ENCODE peak calls at places on chromosomes 2 and 18, in four cellular contexts. J, P, L and U are unnamed samples.

GRCh38 chr2:176284451-176285049 is 15.3 kb downstream of the MTX2 start:
- DNase-seq in J (no peak), P (no peak), L (no peak), U (no peak)

GRCh38 chr2:225937625-225938024 is 538.1 kb downstream of the NYAP2 start:
- DNase-seq in J (no peak), P (no peak), L (no peak), U (no peak)

GRCh38 chr2:66667288-66667780 is 232.4 kb downstream of the MEIS1 start:
- DNase-seq in J (no peak), P (no peak), L (no peak), U (no peak)

GRCh38 chr2:240898108-240898730 is 2.3 kb upstream of the MAB21L4 start:
- DNase-seq in J (no peak), P (no peak), L (no peak), U (no peak)

GRCh38 chr2:156190532-156190931 is 142.0 kb downstream of the NR4A2 start:
- DNase-seq in J (no peak), P (no peak), L (no peak), U (no peak)

GRCh38 chr2:47803770-47804169 is 20.8 kb downstream of the MSH6 start:
- DNase-seq in J (no peak), P (no peak), L (no peak), U (no peak)

GRCh38 chr2:46540496-46541342 is 61.4 kb downstream of the TMEM247 start:
- DNase-seq in J (no peak), P (peak; percentile 54), L (no peak), U (no peak)

GRCh38 chr2:73759287-73759764 is 20.6 kb downstream of the DUSP11 start:
- DNase-seq in J (no peak), P (no peak), L (no peak), U (no peak)

GRCh38 chr2:241507430-241508239 is 749 bp downstream of the STK25 start:
- DNase-seq in J (peak; percentile 74), P (no peak), L (peak; percentile 80), U (peak; percentile 49)

GRCh38 chr2:15745329-15745728 is 153.7 kb downstream of the DDX1 start:
- DNase-seq in J (peak; percentile 11), P (no peak), L (no peak), U (no peak)
- TF ChIP-seq CTCF in J (no peak), P (no peak), L (no peak), U (no peak)

GRCh38 chr18:3482258-3482657 is 32.3 kb downstream of the TGIF1 start:
- DNase-seq in J (no peak), P (no peak), L (no peak), U (no peak)

GRCh38 chr18:3479978-3480377 is 30.0 kb downstream of the TGIF1 start:
- DNase-seq in J (no peak), P (no peak), L (no peak), U (no peak)

GRCh38 chr18:3480827-3481226 is 30.9 kb downstream of the TGIF1 start:
- DNase-seq in J (no peak), P (no peak), L (no peak), U (no peak)

GRCh38 chr18:3478262-3478978 is 28.4 kb downstream of the TGIF1 start:
- DNase-seq in J (no peak), P (no peak), L (no peak), U (no peak)

GRCh38 chr18:3481696-3482210 is 31.8 kb downstream of the TGIF1 start:
- DNase-seq in J (no peak), P (no peak), L (no peak), U (peak; percentile 29)
- TF ChIP-seq CTCF in J (peak; percentile 41), P (no peak), L (no peak), U (peak; percentile 61)

DNA sequence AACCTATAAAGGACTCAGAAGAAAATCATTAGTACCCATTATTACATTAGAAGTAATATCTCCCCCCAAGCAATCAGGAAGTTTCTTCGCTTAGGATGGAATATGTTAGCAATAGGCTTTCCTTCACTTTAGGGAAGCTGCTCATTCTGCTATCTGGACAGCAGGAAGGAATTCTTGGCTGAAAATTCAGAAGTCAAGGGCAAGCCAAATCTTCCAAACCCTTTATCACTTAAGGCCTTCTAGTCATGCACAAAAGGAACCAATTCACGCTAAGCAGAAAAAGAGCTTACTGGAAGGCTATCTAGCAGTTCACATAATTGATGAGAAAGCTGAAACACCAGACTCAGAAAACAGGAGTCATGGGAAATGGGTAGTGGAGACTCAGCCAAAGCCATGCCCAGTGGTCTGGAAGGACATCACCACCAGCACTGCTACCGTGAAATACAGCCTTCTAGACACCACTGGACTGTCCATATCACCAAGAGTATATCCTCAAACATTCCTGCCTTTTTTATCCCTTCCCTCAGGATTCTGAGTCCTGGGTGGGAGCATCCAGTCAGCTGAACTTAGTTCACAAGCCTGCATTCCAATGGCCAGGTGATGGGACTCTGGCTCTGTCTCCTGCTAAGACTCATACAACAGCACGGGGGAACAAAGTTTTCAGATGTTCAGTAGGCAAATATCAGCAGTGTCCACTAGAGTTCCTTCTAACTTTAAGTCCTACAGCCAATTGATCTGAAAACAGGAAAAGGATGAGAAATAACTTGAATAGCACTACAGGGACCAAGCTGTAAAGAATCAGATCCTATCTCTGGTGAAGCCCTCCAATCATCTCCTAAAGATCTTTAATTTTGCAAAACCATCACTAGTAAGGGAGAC is 14.8 kb upstream of the ADAM17 start:
- DNase-seq in J (no peak), P (no peak), L (no peak), U (no peak)
- TF ChIP-seq CTCF in J (no peak), P (no peak), L (no peak), U (no peak)

DNA sequence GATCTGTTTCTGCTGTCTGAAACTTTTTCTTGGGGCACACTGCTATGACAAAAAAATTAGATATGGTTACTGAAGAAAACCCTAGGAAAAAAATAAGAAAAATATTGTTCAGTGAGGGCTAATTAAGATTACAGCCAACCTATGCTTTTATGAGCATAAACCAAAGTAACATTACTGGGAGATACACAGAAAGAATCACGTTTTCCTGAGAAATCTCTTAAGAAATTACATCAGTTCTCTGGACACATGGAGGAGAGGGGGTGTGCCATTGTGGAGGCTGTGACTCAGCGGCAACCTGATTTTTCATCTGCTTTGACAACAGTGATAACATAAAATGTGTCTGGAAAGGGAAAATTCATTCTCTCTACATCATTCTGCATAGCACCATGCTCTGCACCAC is 13.4 kb upstream of the NMI start:
- DNase-seq in J (no peak), P (no peak), L (no peak), U (no peak)
- TF ChIP-seq CTCF in J (no peak), P (no peak), L (no peak), U (no peak)

DNA sequence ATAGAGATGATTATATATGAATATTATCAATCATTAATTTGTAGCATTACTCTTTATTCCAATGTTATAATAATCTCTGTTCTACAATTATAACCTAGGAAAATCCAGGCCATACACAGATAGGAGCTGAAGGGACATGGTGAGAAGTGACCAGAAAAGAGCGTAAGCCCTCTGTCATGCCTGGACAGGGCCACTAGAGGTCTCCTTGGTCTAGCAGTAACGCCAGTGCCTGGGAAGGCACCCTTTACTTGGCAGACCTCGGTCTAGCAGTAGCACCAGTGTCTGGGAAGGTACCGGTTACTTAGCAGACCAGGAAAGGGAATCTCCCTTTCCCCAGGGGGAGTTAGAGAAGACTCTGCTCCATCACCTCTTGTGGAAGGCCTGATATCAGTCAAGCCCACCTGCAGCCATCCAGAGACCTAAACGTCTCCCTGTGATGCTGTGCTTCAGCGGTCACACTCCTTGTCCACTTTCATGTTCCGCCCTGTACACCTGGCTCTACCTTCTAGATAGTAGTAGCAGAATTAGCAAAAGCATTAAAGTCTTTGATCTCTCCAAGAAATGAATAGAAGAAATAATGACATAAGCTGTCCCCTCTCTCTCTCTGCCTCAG is 447.5 kb upstream of the FSIP2 start:
- DNase-seq in J (peak; percentile 67), P (peak; percentile 17), L (peak; percentile 66), U (peak; percentile 51)
- TF ChIP-seq CTCF in J (peak; percentile 41), P (no peak), L (peak; percentile 55), U (peak; percentile 79)